ENCODE peak calls at places on chromosomes 11 and 22, in eight cellular contexts. R, U, Q, V, A, P, Z and L are unnamed samples.

GRCh38 chr22:39369186-39369585 is 19.4 kb downstream of the SYNGR1 start:
- DNase-seq in R (no peak), U (no peak), Q (no peak), V (no peak), A (no peak), P (no peak), Z (no peak), L (no peak)

GRCh38 chr11:70655816-70656215 is 257.5 kb downstream of the CTTN start:
- DNase-seq in R (no peak), U (no peak), Q (no peak), V (no peak), A (no peak), P (no peak), Z (no peak), L (no peak)

GRCh38 chr11:90997241-90997640 is 774.4 kb upstream of the CHORDC1 start:
- DNase-seq in R (no peak), U (no peak), Q (no peak), V (no peak), A (no peak), P (no peak), Z (no peak), L (peak; percentile 9)

GRCh38 chr22:50479686-50480085 is 1.7 kb upstream of the ADM2 start:
- DNase-seq in R (no peak), U (no peak), Q (no peak), V (no peak), A (no peak), P (no peak), Z (no peak), L (no peak)

GRCh38 chr11:57644748-57645715 is 4.7 kb downstream of the YPEL4 start:
- DNase-seq in R (peak; percentile 56), U (peak; percentile 87), Q (peak; percentile 89), V (peak; percentile 76), A (peak; percentile 81), P (no peak), Z (peak; percentile 85), L (peak; percentile 71)

GRCh38 chr11:7353100-7353499 is 101.4 kb downstream of the SYT9 start:
- DNase-seq in R (peak; percentile 25), U (no peak), Q (no peak), V (peak; percentile 48), A (peak; percentile 46), P (no peak), Z (peak; percentile 32), L (no peak)

GRCh38 chr11:107769189-107769588 is 57.3 kb upstream of the SLN start:
- DNase-seq in R (peak; percentile 52), U (no peak), Q (no peak), V (no peak), A (peak; percentile 83), P (no peak), Z (no peak), L (peak; percentile 3)

GRCh38 chr11:20488352-20488751 is 100.8 kb downstream of the PRMT3 start:
- DNase-seq in R (no peak), U (no peak), Q (no peak), V (no peak), A (no peak), P (no peak), Z (no peak), L (peak; percentile 95)

GRCh38 chr11:80388133-80388532 is 947.3 kb upstream of the TENM4 start:
- DNase-seq in R (no peak), U (no peak), Q (no peak), V (no peak), A (no peak), P (no peak), Z (no peak), L (no peak)

GRCh38 chr22:47054231-47055072 is 292.0 kb downstream of the TBC1D22A start:
- DNase-seq in R (no peak), U (no peak), Q (no peak), V (no peak), A (no peak), P (no peak), Z (no peak), L (no peak)

GRCh38 chr22:30423296-30423958 is 2.1 kb upstream of the MTFP1 start:
- DNase-seq in R (no peak), U (no peak), Q (peak; percentile 69), V (peak; percentile 21), A (no peak), P (peak; percentile 92), Z (no peak), L (peak; percentile 80)

GRCh38 chr11:116073854-116074837 is 569.9 kb upstream of the CADM1 start:
- DNase-seq in R (no peak), U (no peak), Q (no peak), V (no peak), A (no peak), P (no peak), Z (no peak), L (peak; percentile 89)

GRCh38 chr11:27505781-27506180 is 788 bp downstream of the LIN7C start:
- DNase-seq in R (no peak), U (no peak), Q (no peak), V (peak; percentile 26), A (peak; percentile 17), P (no peak), Z (no peak), L (no peak)

GRCh38 chr11:34339149-34340064 is 18.4 kb downstream of the ABTB2 start:
- DNase-seq in R (no peak), U (no peak), Q (no peak), V (no peak), A (no peak), P (no peak), Z (no peak), L (peak; percentile 36)

GRCh38 chr11:119896387-119897045 is 167.5 kb upstream of the NECTIN1 start:
- DNase-seq in R (no peak), U (no peak), Q (no peak), V (peak; percentile 64), A (no peak), P (no peak), Z (no peak), L (no peak)

GRCh38 chr11:72378704-72379383 is 55.5 kb downstream of the CLPB start:
- DNase-seq in R (no peak), U (no peak), Q (no peak), V (no peak), A (no peak), P (no peak), Z (peak; percentile 75), L (no peak)

GRCh38 chr11:120089036-120090001 is 48.6 kb downstream of the TRIM29 start:
- DNase-seq in R (no peak), U (no peak), Q (no peak), V (no peak), A (no peak), P (no peak), Z (no peak), L (no peak)

GRCh38 chr11:46827995-46828394 is 18.1 kb downstream of the CKAP5 start:
- DNase-seq in R (no peak), U (no peak), Q (no peak), V (no peak), A (peak; percentile 11), P (no peak), Z (no peak), L (no peak)

GRCh38 chr11:19511413-19512183 is 201.0 kb upstream of the NAV2 start:
- DNase-seq in R (peak; percentile 62), U (no peak), Q (no peak), V (no peak), A (no peak), P (no peak), Z (no peak), L (peak; percentile 57)

GRCh38 chr11:97201743-97202612 is 812.2 kb downstream of the JRKL start:
- DNase-seq in R (no peak), U (no peak), Q (no peak), V (no peak), A (no peak), P (no peak), Z (no peak), L (no peak)

GRCh38 chr11:12106501-12106900 is 3.9 kb upstream of the MICAL2 start:
- DNase-seq in R (no peak), U (no peak), Q (no peak), V (no peak), A (no peak), P (no peak), Z (no peak), L (no peak)

GRCh38 chr22:33565580-33565995 is 354.7 kb downstream of the LARGE1 start:
- DNase-seq in R (no peak), U (no peak), Q (no peak), V (no peak), A (no peak), P (no peak), Z (no peak), L (peak; percentile 60)

GRCh38 chr11:123798079-123798478 is 8.1 kb downstream of the OR6M1 start:
- DNase-seq in R (no peak), U (no peak), Q (no peak), V (no peak), A (no peak), P (no peak), Z (no peak), L (no peak)

GRCh38 chr11:35387341-35387982 is 31.9 kb downstream of the SLC1A2 start:
- DNase-seq in R (peak; percentile 42), U (no peak), Q (no peak), V (no peak), A (no peak), P (no peak), Z (no peak), L (no peak)